ENCODE peak calls at places on chromosomes 3 and 15, in nine cellular contexts. B is substantia nigra, C is HFFc6, J is GM04504, K is anterior cingulate cortex, X is posterior vena cava, S is HFF-Myc, H is D341Med, Q is head of caudate nucleus. F is an unnamed sample.

GRCh38 chr3:65170357-65171090 is 482.7 kb upstream of the ADAMTS9 start:
- DNase-seq in B (no peak), C (peak), J (peak), K (peak), X (peak), S (no peak), H (peak), Q (peak), F (no peak)

GRCh38 chr15:62241135-62241770 is 76.2 kb upstream of the C2CD4B start:
- DNase-seq in B (no peak), C (no peak), J (no peak), K (no peak), X (no peak), S (no peak), H (peak), Q (no peak), F (peak)

GRCh38 chr15:70504305-70504951 is 258.9 kb downstream of the UACA start:
- DNase-seq in B (no peak), C (peak), J (no peak), K (peak), X (peak), S (no peak), H (no peak), Q (peak), F (peak)

GRCh38 chr15:78315686-78316085 is 16.3 kb upstream of the SKIC8 start:
- DNase-seq in B (no peak), C (no peak), J (no peak), K (no peak), X (peak), S (no peak), H (no peak), Q (no peak), F (peak)

GRCh38 chr3:162492446-162493081 is 996.0 kb downstream of the OTOL1 start:
- DNase-seq in B (no peak), C (peak), J (peak), K (no peak), X (no peak), S (no peak), H (no peak), Q (no peak), F (no peak)

GRCh38 chr3:188687389-188687788 is 484.4 kb upstream of the TPRG1 start:
- DNase-seq in B (no peak), C (peak), J (peak), K (no peak), X (no peak), S (no peak), H (no peak), Q (peak), F (no peak)

GRCh38 chr3:44992555-44993470 is 16.8 kb downstream of the EXOSC7 start:
- DNase-seq in B (no peak), C (no peak), J (no peak), K (no peak), X (no peak), S (no peak), H (peak), Q (no peak), F (peak)

GRCh38 chr3:195583831-195584542 is at the start of gene APOD:
- DNase-seq in B (peak), C (no peak), J (no peak), K (peak), X (no peak), S (peak), H (no peak), Q (peak), F (no peak)

GRCh38 chr3:129651316-129652202 is 45.1 kb upstream of the PLXND1 start:
- DNase-seq in B (no peak), C (peak), J (peak), K (peak), X (no peak), S (peak), H (no peak), Q (peak), F (no peak)

GRCh38 chr3:19467761-19468160 is 319.5 kb downstream of the KCNH8 start:
- DNase-seq in B (no peak), C (no peak), J (no peak), K (no peak), X (no peak), S (no peak), H (no peak), Q (no peak), F (no peak)

GRCh38 chr3:99817047-99817436 is 620 bp upstream of the CMSS1 start:
- DNase-seq in B (no peak), C (no peak), J (no peak), K (no peak), X (no peak), S (no peak), H (peak), Q (no peak), F (peak)

GRCh38 chr3:129013491-129013891 is 12.4 kb downstream of the EFCC1 start:
- DNase-seq in B (no peak), C (no peak), J (no peak), K (no peak), X (peak), S (no peak), H (no peak), Q (no peak), F (no peak)

GRCh38 chr15:92599394-92599970 is 56.1 kb downstream of the FAM174B start:
- DNase-seq in B (no peak), C (peak), J (no peak), K (no peak), X (no peak), S (peak), H (no peak), Q (no peak), F (no peak)

GRCh38 chr3:132417695-132418520 is 606 bp downstream of the DNAJC13 start:
- DNase-seq in B (peak), C (peak), J (no peak), K (no peak), X (peak), S (peak), H (peak), Q (peak), F (peak)

GRCh38 chr3:96970211-96970610 is 155.8 kb downstream of the EPHA6 start:
- DNase-seq in B (no peak), C (no peak), J (no peak), K (no peak), X (no peak), S (no peak), H (no peak), Q (no peak), F (no peak)

GRCh38 chr3:184395320-184395660 is 15.4 kb downstream of the CHRD start:
- DNase-seq in B (no peak), C (no peak), J (no peak), K (no peak), X (peak), S (no peak), H (no peak), Q (no peak), F (no peak)

GRCh38 chr3:170130532-170130931 is 51.0 kb downstream of the PHC3 start:
- DNase-seq in B (no peak), C (no peak), J (no peak), K (no peak), X (no peak), S (no peak), H (no peak), Q (no peak), F (no peak)

GRCh38 chr3:183275418-183275817 is 22.4 kb downstream of the B3GNT5 start:
- DNase-seq in B (no peak), C (no peak), J (no peak), K (no peak), X (no peak), S (no peak), H (no peak), Q (no peak), F (no peak)

GRCh38 chr15:49984436-49984835 is 134.6 kb downstream of the ATP8B4 start:
- DNase-seq in B (no peak), C (no peak), J (no peak), K (no peak), X (no peak), S (no peak), H (no peak), Q (no peak), F (no peak)